ENCODE peak calls at places on chromosomes 12 and 14, in seven cellular contexts. R is foreskin fibroblast, Y is fibroblast of villous mesenchyme, I is coronary artery, E is A549, J is ovary, Z is neural progenitor cell. T is an unnamed sample.

GRCh38 chr12:112885204-112885603 is 21.6 kb upstream of the OAS1 start:
- DNase-seq in R (no peak), Y (no peak), I (no peak), E (no peak), J (no peak), Z (no peak), T (no peak)

GRCh38 chr12:6310771-6311610 is 509 bp downstream of the PLEKHG6 start:
- DNase-seq in R (no peak), Y (no peak), I (no peak), E (no peak), J (no peak), Z (peak), T (no peak)

GRCh38 chr12:57104292-57104910 is 6.8 kb downstream of the STAT6 start:
- DNase-seq in R (no peak), Y (no peak), I (no peak), E (no peak), J (no peak), Z (no peak), T (no peak)

GRCh38 chr12:3540387-3541320 is 49.7 kb downstream of the PRMT8 start:
- DNase-seq in R (no peak), Y (no peak), I (peak), E (no peak), J (no peak), Z (no peak), T (no peak)

GRCh38 chr14:21233457-21234076 is 35.7 kb downstream of the HNRNPC start:
- DNase-seq in R (no peak), Y (no peak), I (no peak), E (no peak), J (no peak), Z (peak), T (no peak)

GRCh38 chr12:117968826-117969659 is at the start of gene KSR2:
- DNase-seq in R (no peak), Y (no peak), I (no peak), E (peak), J (no peak), Z (peak), T (peak)

GRCh38 chr12:52674416-52674775 is 5.8 kb downstream of the KRT1 start:
- DNase-seq in R (no peak), Y (no peak), I (no peak), E (no peak), J (no peak), Z (no peak), T (no peak)

GRCh38 chr14:103801459-103801858 is 45.9 kb downstream of the PPP1R13B start:
- DNase-seq in R (peak), Y (peak), I (no peak), E (no peak), J (no peak), Z (no peak), T (no peak)

GRCh38 chr12:54039417-54040147 is 6.7 kb downstream of the HOXC5 start:
- DNase-seq in R (no peak), Y (no peak), I (no peak), E (no peak), J (peak), Z (peak), T (no peak)

GRCh38 chr12:106984588-106985137 is 2.3 kb downstream of the MTERF2 start:
- DNase-seq in R (no peak), Y (no peak), I (no peak), E (no peak), J (no peak), Z (no peak), T (no peak)

GRCh38 chr12:78146365-78146772 is 315.7 kb downstream of the NAV3 start:
- DNase-seq in R (peak), Y (peak), I (no peak), E (no peak), J (no peak), Z (peak), T (peak)

GRCh38 chr12:57226588-57227314 is 2.8 kb upstream of the SHMT2 start:
- DNase-seq in R (no peak), Y (no peak), I (no peak), E (no peak), J (no peak), Z (peak), T (no peak)

GRCh38 chr12:107568718-107569117 is 116.9 kb upstream of the PWP1 start:
- DNase-seq in R (peak), Y (no peak), I (no peak), E (no peak), J (no peak), Z (no peak), T (no peak)

GRCh38 chr14:54786191-54786755 is 116.4 kb downstream of the GCH1 start:
- DNase-seq in R (no peak), Y (no peak), I (peak), E (no peak), J (no peak), Z (no peak), T (no peak)

DNA sequence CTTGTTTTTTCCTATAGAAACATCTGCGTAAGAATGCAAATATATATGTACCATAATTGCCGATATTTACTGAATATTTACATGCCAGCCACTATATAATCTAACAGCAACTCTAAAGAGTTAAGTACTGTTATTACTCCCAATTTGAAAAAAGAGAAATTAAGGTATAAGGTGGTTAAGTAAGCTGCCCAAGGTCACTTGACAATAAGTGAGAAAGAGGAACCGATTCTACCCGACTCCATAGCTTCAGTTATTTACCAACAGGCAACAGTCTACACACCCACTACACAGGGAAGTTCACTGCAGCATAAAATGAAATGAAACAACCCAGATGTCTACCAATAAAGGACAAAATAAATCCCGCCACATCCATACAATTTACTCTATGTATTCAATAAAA is 1.1 kb downstream of the MIS18BP1 start:
- DNase-seq in R (no peak), Y (peak), I (no peak), E (no peak), J (no peak), Z (peak), T (no peak)
- H3K4me3 ChIP-seq in R (peak), Y (peak), I (peak), E (peak), J (peak), Z (peak), T (peak)

GRCh38 chr12:55822228-55822627 is 4.4 kb downstream of the ORMDL2 start:
- DNase-seq in R (no peak), Y (no peak), I (no peak), E (peak), J (no peak), Z (peak), T (no peak)
- TF ChIP-seq CTCF in R (peak), Y (peak), I (no peak), E (peak), J (no peak), Z (peak), T (peak)

DNA sequence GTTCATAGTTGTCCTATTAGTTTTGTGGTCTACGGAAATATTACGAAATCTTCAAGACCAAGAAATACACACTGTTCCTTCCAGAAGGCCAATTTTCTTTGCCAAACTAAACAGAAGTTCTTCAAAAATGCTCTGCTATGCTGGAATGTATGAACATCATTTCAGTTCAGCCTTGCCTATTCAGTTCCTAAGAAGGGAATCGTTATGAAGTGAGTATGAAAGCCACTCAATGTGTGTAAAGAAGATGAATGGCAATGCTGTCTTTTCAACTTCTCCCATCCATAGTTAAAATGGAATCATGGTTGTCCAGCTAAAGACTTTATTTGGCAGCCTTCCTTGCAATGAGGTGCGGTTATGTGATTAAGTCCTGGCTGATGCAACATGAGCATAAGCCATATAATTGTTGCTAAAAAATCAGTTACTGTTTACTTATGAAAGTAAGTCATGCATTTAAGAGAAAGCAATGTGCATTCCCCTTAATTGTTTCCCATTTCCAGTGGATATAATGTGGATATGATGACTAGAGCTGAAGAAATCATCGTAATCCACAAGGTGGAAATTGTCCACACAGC is 73.8 kb upstream of the PTPRR start:
- DNase-seq in R (peak), Y (peak), I (no peak), E (no peak), J (no peak), Z (no peak), T (peak)
- H3K4me3 ChIP-seq in R (no peak), Y (no peak), I (peak), E (no peak), J (no peak), Z (no peak), T (no peak)

DNA sequence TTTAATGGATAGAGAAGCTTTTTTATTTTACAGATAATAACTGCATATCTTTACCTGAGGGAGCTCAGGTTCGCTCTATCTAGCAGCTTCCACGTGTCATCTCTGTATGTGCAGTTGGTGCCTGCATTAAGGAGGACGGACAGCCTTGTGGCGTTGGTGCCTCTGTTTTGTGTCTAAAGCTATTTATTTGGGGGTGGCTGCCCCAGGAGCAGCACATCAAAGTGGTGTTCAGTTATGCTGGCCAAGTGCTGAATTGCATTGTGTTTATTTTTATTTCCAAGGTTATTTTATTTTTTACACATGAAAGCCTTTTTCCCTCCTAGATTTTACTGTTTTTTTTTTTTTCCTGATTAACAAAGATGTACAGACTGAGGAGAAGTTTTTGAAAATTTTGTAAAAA is 59.7 kb downstream of the RASSF3 start:
- DNase-seq in R (no peak), Y (no peak), I (no peak), E (no peak), J (no peak), Z (no peak), T (no peak)
- TF ChIP-seq CTCF in R (no peak), Y (no peak), I (no peak), E (no peak), J (peak), Z (no peak), T (no peak)

GRCh38 chr14:73463411-73463810 is 5.1 kb upstream of the NUMB start:
- DNase-seq in R (peak), Y (peak), I (peak), E (no peak), J (no peak), Z (no peak), T (no peak)

GRCh38 chr14:73462078-73462715 is 3.9 kb upstream of the NUMB start:
- DNase-seq in R (no peak), Y (peak), I (no peak), E (peak), J (peak), Z (peak), T (peak)

GRCh38 chr14:73462815-73463214 is 4.5 kb upstream of the NUMB start:
- DNase-seq in R (no peak), Y (peak), I (no peak), E (no peak), J (no peak), Z (no peak), T (no peak)

GRCh38 chr14:73460691-73461127 is 2.4 kb upstream of the NUMB start:
- DNase-seq in R (peak), Y (peak), I (no peak), E (no peak), J (no peak), Z (no peak), T (no peak)

GRCh38 chr14:73461478-73462077 is 3.2 kb upstream of the NUMB start:
- DNase-seq in R (no peak), Y (no peak), I (no peak), E (no peak), J (no peak), Z (no peak), T (no peak)
- H3K4me3 ChIP-seq in R (no peak), Y (peak), I (peak), E (peak), J (no peak), Z (no peak), T (peak)

GRCh38 chr12:1630827-1631591 is 2.0 kb downstream of the WNT5B start:
- DNase-seq in R (no peak), Y (peak), I (no peak), E (no peak), J (peak), Z (peak), T (no peak)

GRCh38 chr12:1632702-1633101 is 3.7 kb downstream of the WNT5B start:
- DNase-seq in R (no peak), Y (no peak), I (no peak), E (no peak), J (no peak), Z (no peak), T (no peak)

GRCh38 chr12:1630081-1630826 is 1.2 kb downstream of the WNT5B start:
- DNase-seq in R (no peak), Y (no peak), I (no peak), E (peak), J (peak), Z (peak), T (no peak)

GRCh38 chr12:1628671-1629337 is at the start of gene WNT5B:
- DNase-seq in R (no peak), Y (no peak), I (no peak), E (no peak), J (no peak), Z (peak), T (no peak)

GRCh38 chr12:1629338-1630080 is 478 bp downstream of the WNT5B start:
- DNase-seq in R (no peak), Y (no peak), I (no peak), E (no peak), J (peak), Z (peak), T (no peak)
- TF ChIP-seq CTCF in R (peak), Y (peak), I (no peak), E (no peak), J (no peak), Z (no peak), T (peak)

DNA sequence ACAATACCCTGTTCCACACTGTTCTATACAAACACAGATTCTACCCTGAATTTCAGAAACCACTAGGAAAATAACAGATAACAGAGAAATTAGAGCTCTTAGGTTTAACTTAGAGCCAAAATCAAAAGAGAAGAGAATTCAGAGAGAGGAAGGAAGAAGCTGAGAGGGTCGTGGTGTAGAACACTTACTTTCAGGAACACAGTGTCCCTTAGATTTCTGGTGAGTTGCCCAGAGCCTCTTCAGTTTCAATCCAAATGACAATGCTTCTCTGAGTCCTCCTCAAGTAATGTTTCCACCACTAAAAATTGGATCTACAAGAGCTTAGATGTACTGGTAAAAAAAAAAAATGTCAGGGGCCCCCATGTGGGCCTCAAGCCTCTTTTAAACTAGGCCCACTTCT is 2.6 kb downstream of the YAF2 start:
- DNase-seq in R (no peak), Y (no peak), I (no peak), E (no peak), J (peak), Z (no peak), T (no peak)
- H3K4me3 ChIP-seq in R (no peak), Y (no peak), I (peak), E (no peak), J (no peak), Z (no peak), T (no peak)

DNA sequence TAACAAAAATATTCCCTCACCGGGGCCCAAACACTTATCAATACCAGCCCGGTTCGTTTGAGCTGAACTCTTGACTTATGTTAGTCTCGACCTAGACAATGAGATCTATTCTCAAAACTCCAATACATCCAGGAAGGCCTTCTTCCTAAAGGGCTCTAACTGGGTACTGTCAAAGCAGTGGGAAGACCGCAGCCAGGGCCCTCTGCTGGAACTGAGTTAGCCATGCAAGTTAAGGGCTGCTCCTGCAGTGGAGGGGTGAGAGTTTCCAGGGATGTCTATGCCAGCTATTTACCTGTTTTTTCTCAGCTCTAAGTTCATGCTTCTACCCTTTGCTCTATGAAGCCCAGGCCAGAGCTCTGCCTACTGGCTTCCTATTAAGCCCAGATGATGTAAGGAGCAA is 348.8 kb downstream of the GXYLT1 start:
- DNase-seq in R (no peak), Y (no peak), I (no peak), E (no peak), J (no peak), Z (peak), T (no peak)
- TF ChIP-seq CTCF in R (no peak), Y (no peak), I (no peak), E (no peak), J (no peak), Z (peak), T (peak)

T was measured in retinal pigment epithelial cell.